ENCODE peak calls at places on chromosomes 12 and 14, in ten cellular contexts. U, Q, E, M, V, Z, Y, G, X and A are unnamed samples. For H3K27me3, the result is how much of the 10 kb centered on the place peaks cover.

GRCh38 chr12:101824831-101825230 is 5.9 kb downstream of the GNPTAB start:
- DNase-seq in V (no peak), U (no peak), Y (no peak), Q (no peak), M (no peak), G (no peak), Z (no peak), E (no peak), X (no peak), A (no peak)

GRCh38 chr12:56521590-56522371 is at the start of gene RBMS2:
- DNase-seq in G (peak), Q (peak), U (peak), Y (no peak), E (peak), X (peak), Z (peak), V (peak), M (peak), A (peak)

GRCh38 chr12:11623382-11623781 is 26.1 kb upstream of the ETV6 start:
- DNase-seq in U (no peak), Q (peak), X (no peak), V (no peak), E (no peak), Y (no peak), M (no peak), Z (peak), G (no peak), A (no peak)

GRCh38 chr12:123966596-123966995 is 6.0 kb downstream of the CCDC92 start:
- DNase-seq in M (no peak), U (peak), Q (no peak), E (no peak), Y (no peak), X (no peak), Z (no peak), V (no peak), G (no peak), A (no peak)

GRCh38 chr12:104513681-104514080 is 56.9 kb downstream of the CHST11 start:
- DNase-seq in Q (no peak), U (no peak), Z (no peak), E (no peak), X (no peak), Y (no peak), V (no peak), M (no peak), G (no peak), A (no peak)

GRCh38 chr14:34911209-34912150 is 36.3 kb upstream of the BAZ1A start:
- DNase-seq in E (no peak), Z (no peak), G (no peak), U (no peak), Y (no peak), M (no peak), X (no peak), Q (no peak), V (no peak), A (no peak)

GRCh38 chr12:10301103-10301502 is 6.6 kb upstream of the KLRD1 start:
- DNase-seq in M (no peak), Z (no peak), Q (no peak), E (no peak), V (no peak), X (no peak), Y (no peak), U (no peak), G (no peak), A (no peak)

GRCh38 chr12:3127832-3128231 is 50.7 kb downstream of the TSPAN9 start:
- DNase-seq in X (no peak), V (no peak), E (no peak), G (no peak), Z (no peak), M (no peak), Q (no peak), U (peak), Y (no peak), A (no peak)

GRCh38 chr14:56172571-56172971 is 54.4 kb downstream of the PELI2 start:
- DNase-seq in M (no peak), Y (no peak), U (peak), X (no peak), G (no peak), V (no peak), Q (no peak), Z (peak), E (no peak), A (peak)

GRCh38 chr12:52037248-52037861 is 13.9 kb upstream of the NR4A1 start:
- DNase-seq in U (peak), Y (no peak), G (peak), Z (no peak), E (no peak), V (no peak), X (no peak), Q (no peak), M (peak), A (no peak)

GRCh38 chr14:54299393-54300363 is 97.1 kb upstream of the CDKN3 start:
- DNase-seq in U (no peak), E (no peak), G (no peak), Z (no peak), Y (no peak), Q (peak), M (no peak), X (no peak), V (no peak), A (peak)

GRCh38 chr12:49328816-49329215 is 5.8 kb downstream of the TROAP start:
- DNase-seq in E (no peak), U (peak), V (no peak), M (no peak), Z (no peak), G (no peak), X (no peak), Y (no peak), Q (no peak), A (no peak)

GRCh38 chr12:82625523-82625922 is 61.2 kb upstream of the TMTC2 start:
- DNase-seq in Y (no peak), M (no peak), X (no peak), G (no peak), Q (no peak), U (no peak), E (no peak), Z (no peak), V (no peak), A (no peak)

GRCh38 chr14:50173891-50174290 is 57.5 kb downstream of the SOS2 start:
- DNase-seq in V (no peak), Y (no peak), Q (no peak), Z (no peak), G (no peak), E (no peak), M (no peak), U (no peak), X (no peak), A (no peak)

GRCh38 chr12:63206908-63207307 is 55.9 kb upstream of the AVPR1A start:
- DNase-seq in G (no peak), U (no peak), V (no peak), X (no peak), Q (no peak), Y (no peak), E (no peak), M (peak), Z (no peak), A (peak)

GRCh38 chr12:1583421-1584078 is 10.8 kb downstream of the FBXL14 start:
- DNase-seq in V (peak), Y (no peak), U (peak), G (peak), E (peak), Q (peak), Z (peak), X (peak), M (peak), A (peak)

GRCh38 chr12:47874316-47874715 is 30.5 kb downstream of the VDR start:
- DNase-seq in V (no peak), U (no peak), X (no peak), Z (no peak), E (no peak), Q (no peak), Y (no peak), M (no peak), G (no peak), A (peak)

GRCh38 chr12:19205120-19205519 is 75.6 kb downstream of the PLEKHA5 start:
- DNase-seq in E (no peak), V (no peak), Q (no peak), G (no peak), Z (no peak), X (no peak), M (no peak), U (no peak), Y (no peak), A (no peak)

GRCh38 chr12:131097247-131098177 is 143.8 kb downstream of the ADGRD1 start:
- DNase-seq in G (peak), Y (no peak), E (no peak), U (peak), V (no peak), X (peak), Q (no peak), M (peak), Z (no peak), A (no peak)

GRCh38 chr14:96710060-96710636 is 87.0 kb upstream of the VRK1 start:
- DNase-seq in M (no peak), U (no peak), E (no peak), X (no peak), Y (no peak), Z (no peak), V (no peak), G (no peak), Q (no peak), A (no peak)

GRCh38 chr14:65203574-65203973 is 101.3 kb upstream of the MAX start:
- DNase-seq in Y (no peak), M (no peak), U (no peak), E (no peak), Q (no peak), Z (no peak), G (no peak), V (no peak), X (no peak), A (no peak)

GRCh38 chr12:19382111-19382526 is 57.2 kb upstream of the AEBP2 start:
- DNase-seq in E (no peak), Z (no peak), Q (peak), M (no peak), G (peak), V (peak), X (no peak), U (peak), Y (no peak), A (no peak)

GRCh38 chr12:69431604-69432222 is 38.5 kb upstream of the FRS2 start:
- DNase-seq in Y (no peak), U (no peak), Q (no peak), Z (no peak), X (no peak), E (no peak), G (no peak), M (no peak), V (no peak), A (no peak)

GRCh38 chr12:92156139-92156538 is 10.5 kb upstream of the BTG1 start:
- DNase-seq in Z (no peak), G (no peak), X (no peak), M (no peak), U (no peak), E (no peak), V (no peak), Q (no peak), Y (no peak), A (no peak)

GRCh38 chr12:52182456-52182855 is 9.4 kb downstream of the KRT80 start:
- DNase-seq in G (no peak), Q (no peak), X (no peak), E (no peak), Z (no peak), V (no peak), Y (no peak), U (peak), M (no peak), A (no peak)

GRCh38 chr12:64390275-64390851 is at the start of gene C12orf56:
- DNase-seq in X (no peak), M (no peak), G (peak), V (no peak), E (peak), Q (no peak), Y (no peak), U (peak), Z (no peak), A (peak)

GRCh38 chr12:104219361-104219892 is 3.8 kb downstream of the TXNRD1 start:
- DNase-seq in G (no peak), E (no peak), U (peak), Z (peak), Y (peak), X (no peak), V (no peak), M (peak), Q (peak), A (peak)

GRCh38 chr14:24576178-24576577 is at the start of gene CTSG:
- DNase-seq in Q (no peak), Z (no peak), M (no peak), X (no peak), E (no peak), Y (no peak), U (no peak), G (no peak), V (no peak), A (no peak)

GRCh38 chr12:103960567-103961227 is 5.0 kb upstream of the TDG start:
- DNase-seq in G (no peak), V (no peak), X (no peak), U (no peak), Z (no peak), Y (no peak), Q (no peak), E (no peak), M (no peak), A (no peak)

GRCh38 chr12:122834921-122835692 is at the start of gene HIP1R:
- DNase-seq in E (peak), Q (no peak), M (no peak), Y (no peak), U (peak), X (peak), V (peak), Z (no peak), G (peak), A (peak)

GRCh38 chr14:90054803-90055202 is 7.0 kb upstream of the KCNK13 start:
- DNase-seq in X (no peak), U (no peak), Z (no peak), Y (no peak), M (no peak), Q (no peak), V (no peak), G (no peak), E (no peak), A (no peak)
- H3K27me3 ChIP-seq in X (under half), U (under half), Z (under half), Y (under half), M (under half), Q (under half), V (under half), G (under half), E (half or more), A (under half)

GRCh38 chr12:132593938-132594358 is 16.4 kb downstream of the LRCOL1 start:
- DNase-seq in V (peak), U (peak), E (no peak), X (no peak), Z (peak), M (peak), Y (peak), Q (peak), G (peak), A (peak)

GRCh38 chr12:132593521-132593920 is 16.9 kb downstream of the LRCOL1 start:
- DNase-seq in Q (no peak), Y (no peak), G (no peak), M (no peak), E (no peak), V (no peak), U (no peak), X (no peak), Z (no peak), A (no peak)

GRCh38 chr12:132591107-132591935 is 19.1 kb downstream of the LRCOL1 start:
- DNase-seq in Y (no peak), X (peak), Q (no peak), U (no peak), E (no peak), M (no peak), Z (no peak), G (no peak), V (no peak), A (no peak)

GRCh38 chr12:132593071-132593470 is 17.3 kb downstream of the LRCOL1 start:
- DNase-seq in G (no peak), Z (no peak), V (no peak), U (no peak), M (no peak), Q (no peak), X (no peak), Y (no peak), E (no peak), A (no peak)

DNA sequence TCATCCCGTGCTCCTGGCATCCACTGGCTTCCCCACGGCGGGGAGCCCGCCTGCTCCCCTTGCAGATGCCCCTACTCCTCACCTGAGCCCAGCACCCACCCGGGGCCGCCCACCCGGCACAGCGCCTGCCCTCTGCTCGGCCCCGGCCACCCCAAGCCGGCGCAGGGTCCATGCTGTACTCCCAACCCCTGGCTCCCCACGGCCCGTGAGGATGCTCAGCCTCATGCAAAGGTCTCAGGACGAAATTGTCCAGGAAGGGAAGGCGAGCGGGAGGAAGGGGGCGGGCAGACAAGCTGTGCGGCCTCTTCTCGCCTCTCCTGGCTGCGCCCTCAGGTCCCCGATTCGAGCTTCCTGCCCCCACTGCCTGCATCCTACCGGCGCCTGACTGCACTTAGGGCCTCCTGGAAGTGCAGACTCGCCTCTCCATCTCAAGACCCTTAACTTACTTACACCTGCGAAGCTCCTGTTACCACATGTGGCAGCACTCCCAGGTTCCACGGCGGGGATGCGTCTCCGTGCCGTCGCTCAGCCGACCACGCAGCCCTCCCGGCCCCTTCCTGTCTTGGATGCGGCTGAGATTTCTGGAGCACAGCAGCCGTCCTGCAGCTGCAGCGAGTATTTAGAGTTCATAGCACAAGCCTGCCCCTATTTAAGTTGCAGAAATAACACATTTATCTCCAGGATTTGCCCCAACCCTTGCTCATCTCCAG is 18.0 kb downstream of the LRCOL1 start:
- DNase-seq in Q (no peak), V (no peak), E (no peak), U (no peak), Y (no peak), X (peak), M (no peak), Z (no peak), G (no peak), A (no peak)
- H3K27me3 ChIP-seq in Q (half or more), V (under half), E (under half), U (under half), Y (under half), X (under half), M (under half), Z (under half), G (under half), A (under half)

GRCh38 chr14:21781543-21781942 is 107.9 kb upstream of the OR4E1 start:
- DNase-seq in G (no peak), Z (no peak), M (no peak), X (no peak), U (no peak), Q (no peak), Y (no peak), E (no peak), V (no peak), A (no peak)
- H3K27me3 ChIP-seq in G (under half), Z (under half), M (under half), X (under half), U (under half), Q (under half), Y (under half), E (under half), V (under half), A (under half)

GRCh38 chr12:95548539-95549391 is 2.5 kb downstream of the USP44 start:
- DNase-seq in U (peak), Z (no peak), V (no peak), X (peak), Y (no peak), G (peak), M (peak), Q (no peak), E (peak), A (peak)

GRCh38 chr12:95546491-95546813 is 4.8 kb downstream of the USP44 start:
- DNase-seq in Y (no peak), Q (no peak), M (no peak), G (no peak), V (no peak), X (no peak), U (no peak), Z (no peak), E (no peak), A (no peak)

GRCh38 chr12:95549392-95550084 is 1.7 kb downstream of the USP44 start:
- DNase-seq in U (no peak), Q (no peak), E (no peak), Y (no peak), M (no peak), G (peak), Z (no peak), V (no peak), X (no peak), A (no peak)

GRCh38 chr12:95547522-95548055 is 3.7 kb downstream of the USP44 start:
- DNase-seq in Y (no peak), M (peak), X (no peak), U (no peak), Z (peak), E (no peak), G (peak), Q (no peak), V (no peak), A (no peak)

DNA sequence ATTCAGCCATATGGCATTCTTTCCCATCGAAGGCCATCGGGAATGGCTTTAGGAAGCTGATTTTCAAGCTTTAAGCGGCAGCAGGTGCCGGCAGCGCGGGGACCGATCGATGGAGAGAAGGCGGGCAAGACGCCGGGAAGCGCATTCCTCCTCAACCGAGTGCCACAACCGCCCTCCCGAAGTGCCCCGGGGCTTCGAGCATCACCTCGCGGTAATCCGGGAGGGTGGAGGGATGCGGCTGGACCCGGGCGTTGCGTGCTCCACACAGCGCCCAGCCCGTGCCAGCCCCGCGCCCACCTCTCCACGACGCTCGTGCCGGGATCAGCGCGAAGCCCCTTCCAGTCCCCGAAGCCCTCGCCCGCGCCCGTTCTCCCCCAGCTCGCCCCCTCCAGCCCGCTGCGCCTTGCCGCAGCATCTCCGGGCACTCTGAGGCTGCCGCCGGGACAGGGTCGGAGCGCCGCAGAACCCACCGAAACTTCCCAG is 3.2 kb downstream of the USP44 start:
- DNase-seq in Z (no peak), V (no peak), G (peak), E (peak), U (peak), Q (no peak), M (peak), Y (no peak), X (peak), A (peak)
- H3K27me3 ChIP-seq in Z (under half), V (under half), G (under half), E (under half), U (half or more), Q (under half), M (under half), Y (under half), X (under half), A (under half)

GRCh38 chr12:107360472-107360871 is 267.1 kb upstream of the CRY1 start:
- DNase-seq in E (no peak), G (no peak), Y (no peak), M (no peak), V (no peak), U (no peak), Q (no peak), Z (no peak), X (no peak), A (no peak)
- H3K27me3 ChIP-seq in E (under half), G (under half), Y (under half), M (under half), V (under half), U (under half), Q (under half), Z (under half), X (under half), A (under half)

GRCh38 chr12:132617822-132618682 is 524 bp upstream of the P2RX2 start:
- DNase-seq in E (no peak), Q (no peak), V (no peak), U (peak), G (peak), X (peak), M (no peak), Y (no peak), Z (no peak), A (no peak)

GRCh38 chr12:132615579-132616066 is 3.0 kb upstream of the P2RX2 start:
- DNase-seq in X (no peak), Q (no peak), U (peak), V (no peak), Y (no peak), E (no peak), M (no peak), Z (no peak), G (no peak), A (no peak)

GRCh38 chr12:132618683-132619043 is at the start of gene P2RX2:
- DNase-seq in E (no peak), Q (no peak), V (no peak), U (peak), M (no peak), X (peak), G (peak), Z (no peak), Y (no peak), A (no peak)

GRCh38 chr12:132614861-132615578 is 3.6 kb upstream of the P2RX2 start:
- DNase-seq in Y (peak), M (peak), G (peak), Q (peak), U (peak), E (peak), V (peak), Z (peak), X (peak), A (peak)

GRCh38 chr12:132617135-132617701 is 1.4 kb upstream of the P2RX2 start:
- DNase-seq in M (no peak), V (no peak), Y (no peak), Z (no peak), X (no peak), E (no peak), G (no peak), Q (no peak), U (peak), A (no peak)
- H3K27me3 ChIP-seq in M (under half), V (under half), Y (under half), Z (under half), X (under half), E (under half), G (under half), Q (under half), U (half or more), A (under half)